ENCODE peak calls at places on chromosomes 2 and 18, in five cellular contexts. W is astrocyte of the cerebellum, T is lower lobe of right lung, M is GM13976, V is stomach. D is an unnamed sample.

GRCh38 chr2:132278267-132278666 is 116.5 kb upstream of the ANKRD30BL start:
- DNase-seq in W (no peak), T (no peak), M (peak), V (no peak), D (no peak)

GRCh38 chr2:120722603-120723421 is 12.9 kb upstream of the GLI2 start:
- DNase-seq in W (peak), T (no peak), M (no peak), V (peak), D (no peak)

GRCh38 chr2:35933031-35933430 is 422.5 kb upstream of the CRIM1 start:
- DNase-seq in W (no peak), T (no peak), M (no peak), V (no peak), D (no peak)

GRCh38 chr2:11377915-11378649 is 33.6 kb upstream of the ROCK2 start:
- DNase-seq in W (no peak), T (no peak), M (peak), V (no peak), D (no peak)

GRCh38 chr2:11870584-11870983 is 124.2 kb downstream of the LPIN1 start:
- DNase-seq in W (no peak), T (no peak), M (no peak), V (no peak), D (no peak)

GRCh38 chr2:126946323-126947089 is 47.8 kb downstream of the TEX51 start:
- DNase-seq in W (no peak), T (no peak), M (no peak), V (no peak), D (no peak)

GRCh38 chr2:166331468-166331867 is 44.3 kb downstream of the SCN9A start:
- DNase-seq in W (no peak), T (no peak), M (no peak), V (no peak), D (no peak)

GRCh38 chr2:31429759-31430438 is 15.4 kb upstream of the XDH start:
- DNase-seq in W (no peak), T (no peak), M (no peak), V (no peak), D (no peak)

GRCh38 chr18:29157057-29157780 is 980.3 kb upstream of the CDH2 start:
- DNase-seq in W (no peak), T (no peak), M (no peak), V (no peak), D (no peak)

GRCh38 chr2:96075199-96075771 is 40.6 kb upstream of the GPAT2 start:
- DNase-seq in W (no peak), T (no peak), M (no peak), V (no peak), D (no peak)

GRCh38 chr2:3288455-3289163 is 89.0 kb downstream of the EIPR1 start:
- DNase-seq in W (no peak), T (peak), M (no peak), V (peak), D (no peak)

GRCh38 chr18:9735879-9736278 is 27.8 kb downstream of the RAB31 start:
- DNase-seq in W (no peak), T (no peak), M (no peak), V (no peak), D (no peak)

GRCh38 chr18:24414349-24415003 is 12.0 kb upstream of the IMPACT start:
- DNase-seq in W (no peak), T (no peak), M (no peak), V (no peak), D (no peak)

GRCh38 chr18:24408496-24408895 is 10.9 kb upstream of the OSBPL1A start:
- DNase-seq in W (no peak), T (no peak), M (no peak), V (no peak), D (no peak)

GRCh38 chr18:24417465-24417864 is 9.0 kb upstream of the IMPACT start:
- DNase-seq in W (no peak), T (no peak), M (no peak), V (no peak), D (no peak)

GRCh38 chr18:24413148-24413547 is 13.3 kb upstream of the IMPACT start:
- DNase-seq in W (no peak), T (no peak), M (no peak), V (no peak), D (no peak)
- TF ChIP-seq CTCF in W (peak), T (peak), M (no peak), V (no peak), D (peak)

GRCh38 chr2:30147715-30148611 is 1.2 kb downstream of the YPEL5 start:
- DNase-seq in W (peak), T (peak), M (peak), V (peak), D (peak)
- TF ChIP-seq CTCF in W (peak), T (peak), M (peak), V (peak), D (peak)

DNA sequence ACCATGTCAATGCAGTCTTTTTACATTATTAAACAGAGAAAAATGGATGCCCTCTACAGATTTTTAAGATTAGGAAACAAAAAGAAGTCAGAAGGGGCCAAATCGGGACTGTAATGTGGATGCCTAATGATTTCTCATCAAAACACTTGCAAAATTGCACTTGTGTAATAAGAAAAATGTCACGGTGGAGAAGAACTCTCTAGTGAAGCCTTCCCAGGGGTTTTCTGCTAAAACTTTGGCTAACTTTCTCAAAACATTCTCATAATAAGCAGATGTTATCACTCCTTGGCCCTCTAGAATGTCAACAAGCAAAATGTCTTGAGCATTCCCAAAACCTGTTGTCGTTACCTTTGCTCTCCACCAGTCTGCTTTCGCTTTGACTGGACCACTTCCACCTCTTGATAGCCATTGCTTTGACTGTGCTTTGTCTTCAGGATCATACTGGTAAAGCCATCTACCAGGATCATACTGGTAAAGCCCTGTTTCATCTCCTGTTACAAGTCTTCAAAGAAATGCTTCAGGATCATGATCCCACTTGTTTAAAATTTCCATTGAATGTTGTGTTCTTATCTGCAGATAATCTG is 226.8 kb downstream of the TNS1 start:
- DNase-seq in W (no peak), T (no peak), M (no peak), V (no peak), D (peak)
- TF ChIP-seq CTCF in W (no peak), T (no peak), M (no peak), V (no peak), D (no peak)

GRCh38 chr2:108944601-108945241 is 44.3 kb downstream of the EDAR start:
- DNase-seq in W (no peak), T (no peak), M (no peak), V (no peak), D (no peak)
- TF ChIP-seq CTCF in W (no peak), T (no peak), M (no peak), V (no peak), D (no peak)

GRCh38 chr2:529852-530251 is 147.4 kb downstream of the TMEM18 start:
- DNase-seq in W (no peak), T (no peak), M (no peak), V (no peak), D (no peak)

GRCh38 chr2:538646-539045 is 138.6 kb downstream of the TMEM18 start:
- DNase-seq in W (no peak), T (no peak), M (no peak), V (no peak), D (no peak)

GRCh38 chr2:529425-529824 is 147.8 kb downstream of the TMEM18 start:
- DNase-seq in W (no peak), T (no peak), M (no peak), V (no peak), D (no peak)

GRCh38 chr2:535222-535621 is 142.0 kb downstream of the TMEM18 start:
- DNase-seq in W (no peak), T (no peak), M (no peak), V (no peak), D (no peak)
- TF ChIP-seq CTCF in W (no peak), T (no peak), M (no peak), V (no peak), D (peak)

D was measured in AG09319.